ENCODE peak calls at places on chromosomes 3 and 15, in four cellular contexts. One of them, this sample, is unnamed.

GRCh38 chr3:172524611-172525010 is 1.4 kb upstream of the TNFSF10 start:
- DNase-seq in stimulated activated CD4-positive, alpha-beta T cell treated with anti-CD3 and anti-CD28 coated beads, Interleukin-12 subunit alpha, Interleukin-12 subunit beta, amount 100 ng/mL, for 4 hours: no peak
- DNase-seq in astrocyte of the cerebellum: no peak
- DNase-seq in CD14-positive monocyte: no peak
- DNase-seq in this sample: no peak

GRCh38 chr15:34161329-34161953 is 48.5 kb downstream of the KATNBL1 start:
- DNase-seq in CD14-positive monocyte: no peak
- DNase-seq in astrocyte of the cerebellum: no peak
- DNase-seq in stimulated activated CD4-positive, alpha-beta T cell treated with anti-CD3 and anti-CD28 coated beads, Interleukin-12 subunit alpha, Interleukin-12 subunit beta, amount 100 ng/mL, for 4 hours: no peak
- DNase-seq in this sample: no peak

GRCh38 chr3:160837394-160837975 is 81.5 kb downstream of the PPM1L start:
- DNase-seq in CD14-positive monocyte: no peak
- DNase-seq in stimulated activated CD4-positive, alpha-beta T cell treated with anti-CD3 and anti-CD28 coated beads, Interleukin-12 subunit alpha, Interleukin-12 subunit beta, amount 100 ng/mL, for 4 hours: no peak
- DNase-seq in astrocyte of the cerebellum: no peak
- DNase-seq in this sample: no peak

GRCh38 chr3:11126653-11127052 is 27.6 kb upstream of the HRH1 start:
- DNase-seq in astrocyte of the cerebellum: no peak
- DNase-seq in CD14-positive monocyte: no peak
- DNase-seq in stimulated activated CD4-positive, alpha-beta T cell treated with anti-CD3 and anti-CD28 coated beads, Interleukin-12 subunit alpha, Interleukin-12 subunit beta, amount 100 ng/mL, for 4 hours: no peak
- DNase-seq in this sample: no peak

GRCh38 chr3:157858821-157859220 is 247.4 kb downstream of the SHOX2 start:
- DNase-seq in CD14-positive monocyte: no peak
- DNase-seq in stimulated activated CD4-positive, alpha-beta T cell treated with anti-CD3 and anti-CD28 coated beads, Interleukin-12 subunit alpha, Interleukin-12 subunit beta, amount 100 ng/mL, for 4 hours: no peak
- DNase-seq in astrocyte of the cerebellum: no peak
- DNase-seq in this sample: no peak

GRCh38 chr15:70643106-70643782 is 120.1 kb downstream of the UACA start:
- DNase-seq in stimulated activated CD4-positive, alpha-beta T cell treated with anti-CD3 and anti-CD28 coated beads, Interleukin-12 subunit alpha, Interleukin-12 subunit beta, amount 100 ng/mL, for 4 hours: no peak
- DNase-seq in astrocyte of the cerebellum: no peak
- DNase-seq in CD14-positive monocyte: no peak
- DNase-seq in this sample: no peak

GRCh38 chr15:87623832-87624231 is 632.7 kb downstream of the NTRK3 start:
- DNase-seq in CD14-positive monocyte: no peak
- DNase-seq in stimulated activated CD4-positive, alpha-beta T cell treated with anti-CD3 and anti-CD28 coated beads, Interleukin-12 subunit alpha, Interleukin-12 subunit beta, amount 100 ng/mL, for 4 hours: no peak
- DNase-seq in astrocyte of the cerebellum: no peak
- DNase-seq in this sample: no peak

GRCh38 chr3:196968233-196969000 is at the start of gene PIGZ:
- DNase-seq in CD14-positive monocyte: no peak
- DNase-seq in astrocyte of the cerebellum: no peak
- DNase-seq in stimulated activated CD4-positive, alpha-beta T cell treated with anti-CD3 and anti-CD28 coated beads, Interleukin-12 subunit alpha, Interleukin-12 subunit beta, amount 100 ng/mL, for 4 hours: peak; percentile 46
- DNase-seq in this sample: no peak

GRCh38 chr15:52464478-52464877 is 64.2 kb downstream of the MYO5A start:
- DNase-seq in CD14-positive monocyte: no peak
- DNase-seq in astrocyte of the cerebellum: no peak
- DNase-seq in stimulated activated CD4-positive, alpha-beta T cell treated with anti-CD3 and anti-CD28 coated beads, Interleukin-12 subunit alpha, Interleukin-12 subunit beta, amount 100 ng/mL, for 4 hours: no peak
- DNase-seq in this sample: no peak

GRCh38 chr15:92082217-92082843 is 228.8 kb downstream of the SLCO3A1 start:
- DNase-seq in stimulated activated CD4-positive, alpha-beta T cell treated with anti-CD3 and anti-CD28 coated beads, Interleukin-12 subunit alpha, Interleukin-12 subunit beta, amount 100 ng/mL, for 4 hours: peak; percentile 54
- DNase-seq in astrocyte of the cerebellum: peak; percentile 55
- DNase-seq in CD14-positive monocyte: no peak
- DNase-seq in this sample: peak; percentile 60

GRCh38 chr15:72276326-72276700 is 4.0 kb upstream of the PARP6 start:
- DNase-seq in CD14-positive monocyte: no peak
- DNase-seq in astrocyte of the cerebellum: no peak
- DNase-seq in stimulated activated CD4-positive, alpha-beta T cell treated with anti-CD3 and anti-CD28 coated beads, Interleukin-12 subunit alpha, Interleukin-12 subunit beta, amount 100 ng/mL, for 4 hours: no peak
- DNase-seq in this sample: no peak

GRCh38 chr3:5304789-5305680 is 117.5 kb downstream of the EDEM1 start:
- DNase-seq in astrocyte of the cerebellum: peak; percentile 24
- DNase-seq in CD14-positive monocyte: peak; percentile 44
- DNase-seq in stimulated activated CD4-positive, alpha-beta T cell treated with anti-CD3 and anti-CD28 coated beads, Interleukin-12 subunit alpha, Interleukin-12 subunit beta, amount 100 ng/mL, for 4 hours: peak; percentile 16
- DNase-seq in this sample: peak; percentile 42

GRCh38 chr15:50854594-50855490 is 53.6 kb upstream of the AP4E1 start:
- DNase-seq in stimulated activated CD4-positive, alpha-beta T cell treated with anti-CD3 and anti-CD28 coated beads, Interleukin-12 subunit alpha, Interleukin-12 subunit beta, amount 100 ng/mL, for 4 hours: no peak
- DNase-seq in CD14-positive monocyte: no peak
- DNase-seq in astrocyte of the cerebellum: no peak
- DNase-seq in this sample: no peak

GRCh38 chr15:58748787-58749531 is 548 bp downstream of the ADAM10 start:
- DNase-seq in astrocyte of the cerebellum: no peak
- DNase-seq in stimulated activated CD4-positive, alpha-beta T cell treated with anti-CD3 and anti-CD28 coated beads, Interleukin-12 subunit alpha, Interleukin-12 subunit beta, amount 100 ng/mL, for 4 hours: peak; percentile 25
- DNase-seq in CD14-positive monocyte: no peak
- DNase-seq in this sample: peak; percentile 2

GRCh38 chr3:42502429-42503250 is at the start of gene VIPR1:
- DNase-seq in CD14-positive monocyte: no peak
- DNase-seq in stimulated activated CD4-positive, alpha-beta T cell treated with anti-CD3 and anti-CD28 coated beads, Interleukin-12 subunit alpha, Interleukin-12 subunit beta, amount 100 ng/mL, for 4 hours: peak; percentile 95
- DNase-seq in astrocyte of the cerebellum: no peak
- DNase-seq in this sample: peak; percentile 14

GRCh38 chr15:83556068-83556467 is 97.9 kb upstream of the ADAMTSL3 start:
- DNase-seq in astrocyte of the cerebellum: no peak
- DNase-seq in stimulated activated CD4-positive, alpha-beta T cell treated with anti-CD3 and anti-CD28 coated beads, Interleukin-12 subunit alpha, Interleukin-12 subunit beta, amount 100 ng/mL, for 4 hours: no peak
- DNase-seq in CD14-positive monocyte: no peak
- DNase-seq in this sample: no peak

GRCh38 chr3:34842706-34843478 is 796.4 kb upstream of the ARPP21 start:
- DNase-seq in stimulated activated CD4-positive, alpha-beta T cell treated with anti-CD3 and anti-CD28 coated beads, Interleukin-12 subunit alpha, Interleukin-12 subunit beta, amount 100 ng/mL, for 4 hours: no peak
- DNase-seq in CD14-positive monocyte: no peak
- DNase-seq in astrocyte of the cerebellum: no peak
- DNase-seq in this sample: no peak

GRCh38 chr15:79310985-79311900 is at the start of gene TMED3:
- DNase-seq in CD14-positive monocyte: no peak
- DNase-seq in stimulated activated CD4-positive, alpha-beta T cell treated with anti-CD3 and anti-CD28 coated beads, Interleukin-12 subunit alpha, Interleukin-12 subunit beta, amount 100 ng/mL, for 4 hours: peak; percentile 77
- DNase-seq in astrocyte of the cerebellum: peak; percentile 56
- DNase-seq in this sample: peak; percentile 70

GRCh38 chr3:184815046-184815930 is 3.3 kb downstream of the VPS8 start:
- DNase-seq in astrocyte of the cerebellum: peak; percentile 74
- DNase-seq in CD14-positive monocyte: peak; percentile 54
- DNase-seq in stimulated activated CD4-positive, alpha-beta T cell treated with anti-CD3 and anti-CD28 coated beads, Interleukin-12 subunit alpha, Interleukin-12 subunit beta, amount 100 ng/mL, for 4 hours: no peak
- DNase-seq in this sample: no peak

GRCh38 chr3:64878372-64878771 is 190.6 kb upstream of the ADAMTS9 start:
- DNase-seq in stimulated activated CD4-positive, alpha-beta T cell treated with anti-CD3 and anti-CD28 coated beads, Interleukin-12 subunit alpha, Interleukin-12 subunit beta, amount 100 ng/mL, for 4 hours: no peak
- DNase-seq in CD14-positive monocyte: no peak
- DNase-seq in astrocyte of the cerebellum: no peak
- DNase-seq in this sample: peak; percentile 6